ENCODE peak calls at places on chromosomes 6 and 20, in four cellular contexts. W is HepG2, I is WTC11, J is K562. M is an unnamed sample.

GRCh38 chr6:135667694-135668455 is 170.3 kb upstream of the AHI1 start:
- DNase-seq in J (no peak), W (no peak), I (peak; percentile 20), M (no peak)

GRCh38 chr6:93621400-93621799 is 202.0 kb upstream of the EPHA7 start:
- DNase-seq in I (no peak), W (no peak), J (no peak), M (no peak)

GRCh38 chr6:158758464-158758863 is 60.7 kb downstream of the EZR start:
- DNase-seq in I (peak; percentile 65), J (no peak), W (no peak), M (no peak)

GRCh38 chr6:1181939-1182338 is 130.0 kb upstream of the FOXQ1 start:
- DNase-seq in W (no peak), I (no peak), J (no peak), M (no peak)

GRCh38 chr6:161366301-161366953 is 92.6 kb upstream of the AGPAT4 start:
- DNase-seq in W (no peak), I (no peak), J (no peak), M (no peak)

GRCh38 chr6:93962566-93962965 is 543.2 kb upstream of the EPHA7 start:
- DNase-seq in I (no peak), W (no peak), J (no peak), M (no peak)

GRCh38 chr20:55667024-55667423 is 338.3 kb downstream of the CBLN4 start:
- DNase-seq in I (no peak), J (no peak), W (no peak), M (no peak)

GRCh38 chr6:89311853-89312531 is 3.1 kb downstream of the GABRR2 start:
- DNase-seq in J (no peak), I (peak; percentile 70), W (peak; percentile 40), M (no peak)

GRCh38 chr20:61050491-61050890 is 201.6 kb upstream of the CDH4 start:
- DNase-seq in I (no peak), W (no peak), J (no peak), M (no peak)

GRCh38 chr6:108180776-108181175 is 15.0 kb downstream of the NR2E1 start:
- DNase-seq in W (no peak), I (no peak), J (no peak), M (no peak)

GRCh38 chr6:105209950-105210706 is 30.3 kb upstream of the POPDC3 start:
- DNase-seq in I (no peak), J (no peak), W (peak; percentile 60), M (no peak)

DNA sequence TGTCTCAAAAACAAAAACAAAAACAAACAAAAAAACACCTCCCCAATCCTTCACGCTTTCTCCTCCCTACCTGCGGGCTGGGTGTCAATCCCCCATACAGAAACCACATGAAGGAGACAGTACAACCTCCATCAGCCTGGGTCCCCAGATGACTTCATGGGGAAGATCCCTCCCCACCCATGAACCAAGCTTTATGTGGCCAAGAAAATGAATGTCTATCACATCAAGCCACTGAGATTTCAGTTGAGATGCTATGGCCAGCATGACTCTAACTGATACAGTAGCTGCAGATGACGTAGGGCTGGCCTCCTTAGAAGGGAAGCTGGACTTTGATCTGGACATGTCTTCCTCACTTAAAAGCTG is 21.2 kb upstream of the BNIP5 start:
- DNase-seq in W (no peak), J (no peak), I (no peak), M (peak; percentile 63)
- TF ChIP-seq CBFB in W (no peak), J (no peak), I (no peak), M (peak; percentile 46)

DNA sequence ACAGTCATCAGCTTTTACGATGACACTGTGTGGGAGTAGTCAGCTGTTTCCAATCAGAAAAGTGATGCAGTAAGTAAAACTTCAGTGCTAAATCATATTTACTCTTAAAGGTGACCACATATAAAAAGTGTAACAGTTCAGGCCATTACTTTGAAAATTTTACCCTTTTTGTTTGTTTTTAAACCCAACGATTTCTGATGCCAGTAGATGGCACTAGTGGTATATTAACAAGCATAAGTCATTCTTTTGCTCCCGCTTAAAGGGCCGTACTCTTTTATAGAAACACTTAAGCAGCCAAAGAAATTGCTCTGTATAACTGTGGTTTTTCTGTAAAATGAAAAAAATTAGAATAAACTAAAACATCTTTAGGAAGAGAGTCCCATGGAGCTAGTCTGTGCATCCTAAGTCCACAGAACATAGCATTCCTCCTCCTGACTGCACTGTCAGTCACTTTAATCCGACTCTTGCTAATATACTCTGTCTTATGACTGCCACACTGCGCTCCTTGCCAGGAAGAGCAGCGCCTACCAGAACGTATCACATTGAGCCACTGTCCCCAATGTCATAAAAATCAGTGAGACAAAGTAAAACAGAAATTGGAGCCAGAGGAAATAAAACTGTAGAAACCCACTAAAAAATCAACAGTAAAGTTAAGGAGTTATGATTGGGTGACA is 25.1 kb downstream of the HEBP2 start:
- DNase-seq in J (peak; percentile 33), W (peak; percentile 62), I (no peak), M (no peak)
- TF ChIP-seq CBFB in J (no peak), W (no peak), I (no peak), M (no peak)

DNA sequence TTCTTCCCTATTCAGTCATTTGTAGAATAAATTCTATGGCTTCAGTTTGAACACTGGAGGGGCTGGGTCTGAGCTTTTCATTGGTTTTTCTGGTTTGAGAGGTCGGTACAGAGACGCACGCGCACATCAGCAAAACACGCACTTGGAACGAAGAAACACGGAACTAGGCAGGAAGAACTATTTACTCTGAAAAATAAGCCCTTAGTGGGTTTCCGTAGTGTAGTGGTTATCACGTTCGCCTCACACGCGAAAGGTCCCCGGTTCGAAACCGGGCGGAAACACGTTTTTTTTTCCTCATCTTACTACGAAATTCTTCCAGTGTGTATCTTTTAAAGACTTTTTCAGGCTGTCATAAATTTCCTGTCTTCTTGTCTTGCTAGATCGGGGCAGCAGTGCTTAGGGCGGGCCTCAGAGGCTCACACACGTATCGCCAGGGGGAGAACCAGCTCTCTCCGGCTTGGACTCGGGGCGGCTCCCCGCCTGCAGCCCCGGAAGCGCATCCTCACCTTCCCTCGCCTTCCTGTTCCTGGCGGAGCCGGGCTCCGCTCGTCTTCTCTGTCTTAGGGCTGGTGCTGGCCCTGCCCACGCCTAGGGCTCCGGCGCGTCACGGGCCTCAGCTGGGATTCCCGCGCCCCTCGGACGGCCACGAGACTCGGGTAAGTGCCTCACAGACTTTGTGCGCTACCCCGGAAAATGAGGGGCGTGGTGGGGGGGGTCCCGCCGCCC is at the start of gene HMGN4:
- DNase-seq in I (peak; percentile 81), W (peak; percentile 92), J (peak; percentile 90), M (peak; percentile 96)
- TF ChIP-seq CBFB in I (no peak), W (peak; percentile 72), J (peak; percentile 25), M (peak; percentile 73)

DNA sequence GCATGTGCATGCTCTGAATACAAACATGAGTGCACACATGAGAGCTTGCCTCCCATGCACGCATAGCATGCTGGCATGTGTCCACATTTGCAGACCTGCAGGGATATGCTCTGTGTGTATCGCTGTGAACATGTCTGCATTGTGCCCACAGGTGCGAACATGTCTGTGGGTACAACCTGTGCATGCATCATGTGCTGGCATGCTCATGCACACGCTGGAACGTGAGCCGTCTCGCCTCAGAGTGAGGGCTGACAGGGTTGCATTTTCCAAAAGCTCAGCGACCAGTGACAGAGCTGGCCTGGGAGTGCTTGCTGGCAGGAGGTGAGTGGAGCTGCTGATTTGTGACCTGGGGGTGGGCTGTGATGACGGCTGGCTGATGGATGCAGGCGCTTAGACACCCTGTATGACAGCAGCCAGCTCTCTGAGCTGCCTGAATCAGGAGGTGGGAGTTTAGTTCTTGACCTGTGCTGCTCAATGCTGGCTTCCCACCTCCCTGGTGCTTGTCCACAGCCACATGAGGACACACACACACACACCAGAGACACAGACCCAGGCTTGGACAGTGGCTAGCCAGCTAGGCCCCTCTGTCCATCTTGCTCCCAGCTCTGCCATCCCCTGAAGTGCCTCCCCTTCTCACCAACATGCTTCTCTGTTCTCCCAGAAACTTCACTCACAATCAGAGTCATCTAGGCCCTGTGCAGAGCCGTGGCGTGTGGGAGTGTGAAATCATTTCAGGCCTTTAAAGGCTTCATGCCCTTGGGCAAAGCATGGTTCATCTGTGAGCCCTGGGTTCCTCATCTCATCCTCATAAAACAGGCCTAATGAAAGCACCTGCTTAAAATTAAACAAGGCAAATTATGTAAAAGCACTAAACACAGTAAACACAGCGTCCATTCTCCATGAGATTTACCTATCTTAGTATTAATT is 51.4 kb downstream of the CD40 start:
- DNase-seq in W (no peak), I (no peak), J (no peak), M (no peak)
- TF ChIP-seq CBFB in W (no peak), I (no peak), J (no peak), M (no peak)

GRCh38 chr6:39363280-39363679 is 40.8 kb upstream of the KCNK16 start:
- DNase-seq in J (no peak), W (no peak), I (no peak), M (no peak)
- TF ChIP-seq CBFB in J (no peak), W (no peak), I (no peak), M (no peak)

GRCh38 chr20:20480689-20481088 is 112.8 kb downstream of the INSM1 start:
- DNase-seq in I (no peak), J (no peak), W (no peak), M (no peak)
- TF ChIP-seq CBFB in I (no peak), J (no peak), W (no peak), M (no peak)

M was measured in GM12878.